ENCODE peak calls at places on chromosomes 11 and 22, in seven cellular contexts. One of them, this sample, is unnamed.

GRCh38 chr11:112321521-112322172 is 61.0 kb upstream of the PLET1 start:
- DNase-seq in Ammon's horn: no peak
- DNase-seq in NCI-H748 treated with DMSO at 0.1 percent for 48 hours: peak; percentile 65
- DNase-seq in nephron progenitor cell: no peak
- DNase-seq in GM23248: peak; percentile 50
- DNase-seq in WTC11: no peak
- DNase-seq in EH: peak; percentile 71
- DNase-seq in this sample: no peak

GRCh38 chr11:119518746-119519382 is 95.9 kb upstream of the THY1 start:
- DNase-seq in Ammon's horn: no peak
- DNase-seq in NCI-H748 treated with DMSO at 0.1 percent for 48 hours: no peak
- DNase-seq in nephron progenitor cell: peak; percentile 81
- DNase-seq in GM23248: peak; percentile 58
- DNase-seq in WTC11: peak; percentile 77
- DNase-seq in EH: peak; percentile 50
- DNase-seq in this sample: no peak

GRCh38 chr11:12585861-12586260 is 88.4 kb upstream of the TEAD1 start:
- DNase-seq in Ammon's horn: no peak
- DNase-seq in NCI-H748 treated with DMSO at 0.1 percent for 48 hours: no peak
- DNase-seq in nephron progenitor cell: no peak
- DNase-seq in GM23248: no peak
- DNase-seq in WTC11: no peak
- DNase-seq in EH: no peak
- DNase-seq in this sample: no peak

GRCh38 chr11:83272627-83273026 is 13.5 kb downstream of the CCDC90B start:
- DNase-seq in Ammon's horn: no peak
- DNase-seq in NCI-H748 treated with DMSO at 0.1 percent for 48 hours: no peak
- DNase-seq in nephron progenitor cell: no peak
- DNase-seq in GM23248: peak; percentile 89
- DNase-seq in WTC11: no peak
- DNase-seq in EH: peak; percentile 83
- DNase-seq in this sample: no peak

GRCh38 chr11:120832609-120833221 is 191.2 kb upstream of the TBCEL start:
- DNase-seq in Ammon's horn: peak; percentile 77
- DNase-seq in NCI-H748 treated with DMSO at 0.1 percent for 48 hours: no peak
- DNase-seq in nephron progenitor cell: no peak
- DNase-seq in GM23248: no peak
- DNase-seq in WTC11: no peak
- DNase-seq in EH: no peak
- DNase-seq in this sample: peak; percentile 63

GRCh38 chr22:28181332-28181731 is 262.3 kb upstream of the PITPNB start:
- DNase-seq in Ammon's horn: no peak
- DNase-seq in NCI-H748 treated with DMSO at 0.1 percent for 48 hours: no peak
- DNase-seq in nephron progenitor cell: no peak
- DNase-seq in GM23248: peak; percentile 38
- DNase-seq in WTC11: no peak
- DNase-seq in EH: peak; percentile 81
- DNase-seq in this sample: no peak

GRCh38 chr22:22178992-22179391 is 65.6 kb upstream of the VPREB1 start:
- DNase-seq in Ammon's horn: no peak
- DNase-seq in NCI-H748 treated with DMSO at 0.1 percent for 48 hours: no peak
- DNase-seq in nephron progenitor cell: no peak
- DNase-seq in GM23248: no peak
- DNase-seq in WTC11: no peak
- DNase-seq in EH: no peak
- DNase-seq in this sample: no peak

GRCh38 chr11:126603486-126603885 is 248.0 kb downstream of the ST3GAL4 start:
- DNase-seq in Ammon's horn: no peak
- DNase-seq in NCI-H748 treated with DMSO at 0.1 percent for 48 hours: no peak
- DNase-seq in nephron progenitor cell: no peak
- DNase-seq in GM23248: no peak
- DNase-seq in WTC11: no peak
- DNase-seq in EH: no peak
- DNase-seq in this sample: no peak